ENCODE peak calls at places on chromosomes 7 and 10, in five cellular contexts. G is astrocyte, S is foreskin fibroblast, D is A549, E is activated B cell treated with CpG ODN at 0.5 μM for 24 hours. C is an unnamed sample.

GRCh38 chr10:52221937-52222336 is 92.1 kb upstream of the DKK1 start:
- DNase-seq in G (no peak), S (no peak), D (no peak), E (no peak), C (no peak)

GRCh38 chr7:149817301-149817771 is 20.8 kb upstream of the ZNF862 start:
- DNase-seq in G (no peak), S (no peak), D (no peak), E (no peak), C (no peak)

GRCh38 chr10:73096041-73096451 is 620 bp downstream of the P4HA1 start:
- DNase-seq in G (peak; percentile 49), S (peak; percentile 67), D (peak; percentile 60), E (peak; percentile 64), C (peak; percentile 33)

GRCh38 chr7:78412216-78412858 is 613.8 kb downstream of the PHTF2 start:
- DNase-seq in G (no peak), S (no peak), D (no peak), E (no peak), C (no peak)

GRCh38 chr7:157008206-157009169 is 2.0 kb downstream of the MNX1 start:
- DNase-seq in G (no peak), S (no peak), D (no peak), E (no peak), C (no peak)

GRCh38 chr7:138400400-138400886 is 59.6 kb upstream of the TRIM24 start:
- DNase-seq in G (no peak), S (no peak), D (no peak), E (no peak), C (no peak)

GRCh38 chr10:110651044-110651958 is 7.2 kb downstream of the RBM20 start:
- DNase-seq in G (peak; percentile 90), S (peak; percentile 91), D (no peak), E (no peak), C (no peak)

GRCh38 chr10:93680414-93681047 is 21.9 kb downstream of the FRA10AC1 start:
- DNase-seq in G (peak; percentile 4), S (peak; percentile 17), D (peak; percentile 40), E (no peak), C (no peak)

GRCh38 chr7:71184136-71184535 is 52.2 kb downstream of the GALNT17 start:
- DNase-seq in G (no peak), S (no peak), D (no peak), E (no peak), C (no peak)

GRCh38 chr7:36881206-36881605 is 156.9 kb upstream of the AOAH start:
- DNase-seq in G (no peak), S (no peak), D (no peak), E (no peak), C (no peak)

GRCh38 chr10:5594271-5595036 is 69.7 kb downstream of the CALML3 start:
- DNase-seq in G (peak; percentile 70), S (peak; percentile 85), D (no peak), E (no peak), C (no peak)

GRCh38 chr7:44307301-44307900 is 18.0 kb downstream of the CAMK2B start:
- DNase-seq in G (peak; percentile 23), S (peak; percentile 62), D (peak; percentile 44), E (peak; percentile 2), C (no peak)

GRCh38 chr10:104349623-104350142 is 4.0 kb upstream of the CFAP58 start:
- DNase-seq in G (peak; percentile 61), S (peak; percentile 43), D (no peak), E (no peak), C (no peak)

GRCh38 chr7:125526092-125526491 is 596.5 kb upstream of the POT1 start:
- DNase-seq in G (no peak), S (no peak), D (no peak), E (no peak), C (no peak)

GRCh38 chr7:50868426-50869100 is 85.9 kb upstream of the GRB10 start:
- DNase-seq in G (no peak), S (no peak), D (no peak), E (no peak), C (no peak)

GRCh38 chr7:68321776-68322496 is 1276.3 kb upstream of the AUTS2 start:
- DNase-seq in G (peak; percentile 23), S (no peak), D (no peak), E (no peak), C (no peak)

GRCh38 chr7:16563281-16564022 is 36.8 kb downstream of the LRRC72 start:
- DNase-seq in G (no peak), S (no peak), D (no peak), E (no peak), C (no peak)

GRCh38 chr10:16891375-16892313 is 74.4 kb upstream of the RSU1 start:
- DNase-seq in G (peak; percentile 81), S (peak; percentile 79), D (no peak), E (no peak), C (no peak)

GRCh38 chr7:35253680-35254495 is at the start of gene TBX20:
- DNase-seq in G (peak; percentile 20), S (peak; percentile 44), D (peak; percentile 79), E (no peak), C (peak; percentile 49)

GRCh38 chr10:128130051-128130450 is 3.8 kb upstream of the MKI67 start:
- DNase-seq in G (peak; percentile 56), S (no peak), D (no peak), E (no peak), C (no peak)

GRCh38 chr7:97844036-97844435 is 28.2 kb downstream of the ASNS start:
- DNase-seq in G (no peak), S (no peak), D (peak; percentile 29), E (no peak), C (no peak)

GRCh38 chr7:97847791-97848190 is 24.4 kb downstream of the ASNS start:
- DNase-seq in G (no peak), S (no peak), D (no peak), E (no peak), C (no peak)

GRCh38 chr7:97842772-97843345 is 29.3 kb downstream of the ASNS start:
- DNase-seq in G (no peak), S (no peak), D (no peak), E (no peak), C (no peak)

GRCh38 chr7:97846945-97847344 is 25.3 kb downstream of the ASNS start:
- DNase-seq in G (no peak), S (no peak), D (no peak), E (no peak), C (no peak)

DNA sequence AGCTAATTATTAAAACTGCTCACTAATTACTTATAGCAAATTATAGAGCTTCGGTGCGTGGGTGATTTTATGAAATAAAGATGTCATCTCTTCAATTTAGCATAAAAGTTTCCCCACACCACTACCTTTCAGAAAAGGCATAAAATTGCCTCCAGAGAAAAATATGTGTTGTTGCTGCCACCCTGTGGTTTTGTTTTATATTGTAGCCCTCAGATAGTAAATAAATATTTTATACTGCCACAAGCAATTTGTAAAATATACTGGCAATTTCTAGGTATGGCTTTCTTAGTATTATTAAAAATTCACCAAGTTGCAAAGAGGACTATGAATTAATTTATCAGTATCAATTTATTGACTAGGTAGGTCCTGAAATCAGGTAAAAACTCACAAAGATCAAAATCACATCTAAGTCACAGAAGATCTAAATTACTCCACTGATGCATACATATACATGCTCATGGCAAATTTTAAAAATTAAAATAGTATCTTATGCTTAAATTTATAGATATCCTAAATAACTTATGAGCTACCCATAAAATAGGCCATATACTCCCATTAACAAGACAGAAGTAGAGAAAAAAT is 26.5 kb downstream of the ASNS start:
- DNase-seq in G (no peak), S (no peak), D (peak; percentile 16), E (no peak), C (no peak)
- TF ChIP-seq CTCF in G (peak; percentile 41), S (peak; percentile 37), D (peak; percentile 74), E (no peak), C (peak; percentile 67)

GRCh38 chr10:91907033-91907594 is 2.2 kb downstream of the FGFBP3 start:
- DNase-seq in G (peak; percentile 48), S (no peak), D (no peak), E (no peak), C (no peak)

GRCh38 chr10:91909178-91909677 is at the start of gene FGFBP3:
- DNase-seq in G (peak; percentile 52), S (no peak), D (peak; percentile 54), E (no peak), C (peak; percentile 11)

GRCh38 chr10:91907914-91908357 is 1.4 kb downstream of the FGFBP3 start:
- DNase-seq in G (no peak), S (no peak), D (peak; percentile 42), E (no peak), C (no peak)

GRCh38 chr10:91910467-91910866 is 1.2 kb upstream of the FGFBP3 start:
- DNase-seq in G (no peak), S (no peak), D (no peak), E (no peak), C (no peak)

GRCh38 chr10:91908358-91909177 is 718 bp downstream of the FGFBP3 start:
- DNase-seq in G (peak; percentile 65), S (peak; percentile 79), D (peak; percentile 89), E (peak; percentile 74), C (peak; percentile 57)
- TF ChIP-seq CTCF in G (no peak), S (peak; percentile 17), D (peak; percentile 69), E (no peak), C (peak; percentile 57)

GRCh38 chr7:39642896-39643295 is 19.5 kb downstream of the RALA start:
- DNase-seq in G (no peak), S (no peak), D (no peak), E (no peak), C (no peak)

GRCh38 chr7:39645482-39646407 is 22.4 kb downstream of the RALA start:
- DNase-seq in G (no peak), S (no peak), D (no peak), E (no peak), C (no peak)

GRCh38 chr7:39647816-39648215 is 24.4 kb downstream of the RALA start:
- DNase-seq in G (no peak), S (no peak), D (no peak), E (no peak), C (no peak)

GRCh38 chr7:39644170-39644569 is 20.8 kb downstream of the RALA start:
- DNase-seq in G (peak; percentile 77), S (no peak), D (no peak), E (no peak), C (no peak)
- TF ChIP-seq CTCF in G (no peak), S (no peak), D (no peak), E (no peak), C (no peak)

GRCh38 chr7:116525298-116525912 is 569 bp downstream of the CAV1 start:
- DNase-seq in G (no peak), S (no peak), D (no peak), E (no peak), C (peak; percentile 14)
- TF ChIP-seq CTCF in G (no peak), S (no peak), D (no peak), E (no peak), C (peak; percentile 13)

DNA sequence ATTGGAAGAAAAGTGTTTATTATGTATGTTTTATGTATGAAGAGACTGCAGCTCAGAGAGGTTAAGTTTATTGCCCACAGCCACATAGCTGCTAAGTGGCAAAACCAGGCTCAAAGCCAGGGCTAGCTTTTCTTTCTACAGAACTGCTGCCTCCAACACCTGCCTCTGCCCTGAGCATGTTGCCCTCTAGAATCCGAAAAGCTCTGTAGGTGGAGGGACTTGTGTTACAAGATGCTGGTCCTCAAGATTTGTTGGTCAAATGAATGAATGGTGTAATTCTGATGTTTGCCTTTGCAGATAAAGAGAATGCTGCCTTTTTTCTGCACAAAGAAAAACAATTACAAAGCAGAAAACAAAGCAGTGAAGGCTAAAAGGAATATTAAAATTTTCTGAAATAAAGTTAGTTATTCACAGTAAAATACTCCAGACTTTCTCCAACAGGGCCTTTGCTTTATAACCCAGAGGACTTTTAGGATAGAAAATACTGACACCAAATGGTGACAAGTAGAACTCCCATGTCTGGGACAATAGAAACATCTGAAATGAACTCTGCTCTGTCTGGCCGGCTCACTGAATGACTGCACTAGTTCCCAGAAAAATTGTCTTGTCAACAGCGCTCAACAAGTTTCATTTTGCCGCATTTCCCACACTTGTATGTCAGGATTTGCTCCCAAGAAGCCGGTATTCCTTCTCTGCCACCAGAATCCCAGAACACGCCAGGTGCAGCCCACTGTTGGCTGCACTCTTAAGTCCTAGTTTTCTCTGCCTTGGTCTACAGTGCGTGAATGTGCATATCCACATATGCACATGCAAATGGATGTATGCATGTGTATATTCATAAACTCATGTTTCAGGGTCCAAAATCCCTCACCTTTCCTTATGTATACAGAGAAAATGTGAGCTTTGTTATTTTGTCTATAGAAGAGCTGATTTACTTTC is 11.0 kb upstream of the DNTT start:
- DNase-seq in G (peak; percentile 7), S (peak; percentile 26), D (peak; percentile 35), E (no peak), C (no peak)
- TF ChIP-seq CTCF in G (peak; percentile 55), S (peak; percentile 32), D (peak; percentile 65), E (peak; percentile 62), C (peak; percentile 68)